ENCODE peak calls at places on chromosomes 13 and 19, in nine cellular contexts. N is endodermal cell; A is lung; G is H1; S is colonic mucosa; T is fibroblast of mammary gland; I is cardiac muscle cell; K is IMR-90; V is CD4-positive, alpha-beta T cell. E is an unnamed sample.
A peak's percentile ranks its signal among the peaks of the same experiment; 100 is the strongest.

GRCh38 chr13:25575562-25575961 is 203.8 kb downstream of the ATP8A2 start:
- DNase-seq in N (no peak), A (no peak), G (no peak), S (no peak), T (no peak), I (no peak), K (no peak), V (no peak), E (no peak)

GRCh38 chr13:110426745-110427144 is 119.7 kb downstream of the COL4A2 start:
- DNase-seq in N (no peak), A (no peak), G (no peak), S (no peak), T (no peak), I (no peak), K (no peak), V (no peak), E (no peak)

GRCh38 chr19:44548736-44549135 is 19.3 kb upstream of the CEACAM20 start:
- DNase-seq in N (no peak), A (peak; percentile 10), G (no peak), S (no peak), T (peak; percentile 43), I (no peak), K (peak; percentile 51), V (no peak), E (no peak)

GRCh38 chr13:23161176-23161825 is 19.5 kb upstream of the SGCG start:
- DNase-seq in N (no peak), A (no peak), G (no peak), S (no peak), T (no peak), I (no peak), K (no peak), V (no peak), E (no peak)

GRCh38 chr13:72970956-72971355 is 87.8 kb upstream of the KLF5 start:
- DNase-seq in N (no peak), A (no peak), G (no peak), S (no peak), T (peak; percentile 17), I (no peak), K (peak; percentile 57), V (no peak), E (no peak)

GRCh38 chr13:47175172-47175806 is 278.4 kb upstream of the HTR2A start:
- DNase-seq in N (no peak), A (no peak), G (no peak), S (no peak), T (peak; percentile 96), I (no peak), K (peak; percentile 95), V (no peak), E (no peak)

GRCh38 chr13:43686557-43686956 is 100.2 kb downstream of the ENOX1 start:
- DNase-seq in N (no peak), A (no peak), G (no peak), S (no peak), T (peak; percentile 98), I (no peak), K (peak; percentile 93), V (no peak), E (no peak)

GRCh38 chr13:37037231-37037630 is 22.3 kb downstream of the SUPT20H start:
- DNase-seq in N (no peak), A (no peak), G (no peak), S (no peak), T (no peak), I (no peak), K (no peak), V (no peak), E (no peak)

GRCh38 chr13:39210961-39211534 is 172.8 kb downstream of the NHLRC3 start:
- DNase-seq in N (no peak), A (no peak), G (no peak), S (no peak), T (peak; percentile 28), I (no peak), K (no peak), V (no peak), E (no peak)

GRCh38 chr19:18832331-18833140 is 777 bp downstream of the UPF1 start:
- DNase-seq in N (peak; percentile 86), A (no peak), G (no peak), S (peak; percentile 40), T (peak; percentile 27), I (peak; percentile 45), K (no peak), V (no peak), E (no peak)

GRCh38 chr19:58361900-58362271 is 665 bp downstream of the ZNF497 start:
- DNase-seq in N (no peak), A (peak; percentile 71), G (no peak), S (no peak), T (peak; percentile 54), I (no peak), K (peak; percentile 47), V (no peak), E (peak; percentile 53)

GRCh38 chr19:10070730-10071446 is 15.2 kb upstream of the SHFL start:
- DNase-seq in N (peak; percentile 82), A (no peak), G (no peak), S (no peak), T (no peak), I (no peak), K (no peak), V (no peak), E (no peak)

GRCh38 chr13:43119206-43119605 is 95.8 kb downstream of the DNAJC15 start:
- DNase-seq in N (no peak), A (no peak), G (no peak), S (no peak), T (no peak), I (no peak), K (no peak), V (no peak), E (no peak)

GRCh38 chr19:45442927-45443461 is 19.3 kb upstream of the ERCC1 start:
- DNase-seq in N (peak; percentile 87), A (peak; percentile 58), G (no peak), S (peak; percentile 58), T (peak; percentile 59), I (no peak), K (peak; percentile 59), V (no peak), E (no peak)

GRCh38 chr13:80574113-80574512 is 233.2 kb upstream of the SPRY2 start:
- DNase-seq in N (no peak), A (no peak), G (no peak), S (no peak), T (peak; percentile 20), I (no peak), K (no peak), V (no peak), E (no peak)

GRCh38 chr19:14141041-14141440 is 4.7 kb upstream of the ASF1B start:
- DNase-seq in N (no peak), A (no peak), G (no peak), S (no peak), T (no peak), I (no peak), K (no peak), V (no peak), E (no peak)

GRCh38 chr13:34349091-34349722 is 531.3 kb downstream of the RFC3 start:
- DNase-seq in N (no peak), A (peak; percentile 31), G (no peak), S (peak; percentile 35), T (peak; percentile 97), I (no peak), K (peak; percentile 89), V (no peak), E (no peak)

GRCh38 chr19:46211201-46211881 is 18.2 kb upstream of the IGFL1 start:
- DNase-seq in N (peak; percentile 89), A (peak; percentile 53), G (peak; percentile 68), S (no peak), T (no peak), I (peak; percentile 49), K (no peak), V (no peak), E (no peak)

GRCh38 chr19:29417048-29417447 is 108.7 kb upstream of the VSTM2B start:
- DNase-seq in N (no peak), A (no peak), G (no peak), S (no peak), T (no peak), I (no peak), K (no peak), V (no peak), E (no peak)

GRCh38 chr19:7905298-7905697 is 1.6 kb downstream of the MAP2K7 start:
- DNase-seq in N (no peak), A (peak; percentile 28), G (no peak), S (no peak), T (no peak), I (no peak), K (no peak), V (no peak), E (no peak)

DNA sequence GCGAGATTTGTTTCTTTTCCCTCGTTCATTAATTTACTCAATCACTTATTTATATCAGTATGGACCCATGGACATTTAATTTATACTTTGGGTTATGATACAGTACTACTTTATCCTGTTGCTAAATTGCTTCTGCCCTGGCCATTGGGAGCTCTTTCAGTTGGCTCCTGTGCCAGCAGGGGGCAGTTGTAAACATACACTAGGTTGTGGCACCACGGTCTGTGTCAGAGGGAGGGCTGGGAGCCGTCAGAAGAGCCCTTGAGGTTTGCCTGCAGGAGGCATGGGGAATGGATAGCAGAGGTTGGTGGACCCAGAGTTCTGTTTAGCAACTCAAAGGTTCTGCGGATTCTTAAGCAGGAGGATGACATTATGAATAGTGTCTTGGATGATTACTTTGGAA is 94.3 kb downstream of the ERCC5 start:
- DNase-seq in N (peak; percentile 77), A (no peak), G (peak; percentile 19), S (no peak), T (no peak), I (no peak), K (no peak), V (no peak), E (no peak)
- TF ChIP-seq CTCF in N (peak; percentile 68), A (no peak), G (peak; percentile 36), S (no peak), T (peak; percentile 7), I (no peak), K (no peak), V (no peak), E (no peak)

DNA sequence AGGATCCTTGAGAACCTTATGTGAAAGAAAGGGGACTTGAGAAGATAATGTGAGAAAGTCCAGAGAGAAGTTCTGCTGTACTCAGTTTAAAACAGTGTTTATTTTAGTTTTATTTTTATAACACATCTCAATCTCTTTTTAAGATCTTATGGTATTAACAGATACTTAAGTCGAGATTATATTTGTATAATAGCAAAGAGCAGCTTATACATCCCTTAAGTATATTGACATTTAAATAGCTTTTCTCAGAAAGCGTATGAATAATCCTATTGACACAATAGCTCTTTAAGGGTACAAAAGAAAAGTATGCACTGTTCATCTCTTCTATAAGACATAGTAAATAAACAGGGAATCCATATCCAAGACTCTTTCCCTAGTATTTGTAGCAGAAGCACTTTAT is 42.2 kb downstream of the TDRD3 start:
- DNase-seq in N (no peak), A (no peak), G (no peak), S (no peak), T (no peak), I (no peak), K (no peak), V (no peak), E (no peak)
- TF ChIP-seq CTCF in N (no peak), A (no peak), G (no peak), S (no peak), T (no peak), I (no peak), K (no peak), V (no peak), E (no peak)

GRCh38 chr13:51818276-51818675 is 14.3 kb upstream of the DHRS12 start:
- DNase-seq in N (no peak), A (no peak), G (no peak), S (no peak), T (no peak), I (no peak), K (no peak), V (no peak), E (no peak)
- TF ChIP-seq CTCF in N (peak; percentile 52), A (no peak), G (peak; percentile 18), S (no peak), T (no peak), I (no peak), K (no peak), V (no peak), E (no peak)

GRCh38 chr19:33175886-33176669 is 18.1 kb upstream of the LRP3 start:
- DNase-seq in N (peak; percentile 48), A (no peak), G (no peak), S (no peak), T (peak; percentile 22), I (peak; percentile 56), K (peak; percentile 30), V (peak; percentile 11), E (peak; percentile 23)
- TF ChIP-seq CTCF in N (no peak), A (no peak), G (no peak), S (no peak), T (no peak), I (no peak), K (no peak), V (no peak), E (no peak)